ENCODE peak calls at places on chromosomes 2 and 18, in four cellular contexts. P is mammary epithelial cell, C is H1, L is H9. S is an unnamed sample.

GRCh38 chr18:51346404-51346803 is 148.9 kb upstream of the MEX3C start:
- DNase-seq in P (no peak), C (no peak), L (no peak), S (no peak)

GRCh38 chr2:60735496-60736250 is 20.4 kb upstream of the PAPOLG start:
- DNase-seq in P (peak; percentile 33), C (no peak), L (peak; percentile 69), S (peak; percentile 9)

GRCh38 chr2:42127425-42128424 is 41.4 kb upstream of the EML4 start:
- DNase-seq in P (peak; percentile 70), C (no peak), L (no peak), S (no peak)

GRCh38 chr2:74694281-74694680 is 40.2 kb downstream of the SEMA4F start:
- DNase-seq in P (no peak), C (no peak), L (no peak), S (no peak)

GRCh38 chr2:167550448-167550847 is 662.2 kb downstream of the XIRP2 start:
- DNase-seq in P (no peak), C (no peak), L (no peak), S (no peak)

GRCh38 chr18:901769-902168 is 2.9 kb upstream of the ADCYAP1 start:
- DNase-seq in P (no peak), C (no peak), L (no peak), S (no peak)

GRCh38 chr2:74333175-74333574 is 10.0 kb downstream of the SLC4A5 start:
- DNase-seq in P (peak; percentile 38), C (no peak), L (peak; percentile 40), S (no peak)

GRCh38 chr2:230885467-230886130 is 20.9 kb downstream of the ITM2C start:
- DNase-seq in P (no peak), C (no peak), L (peak; percentile 62), S (no peak)

GRCh38 chr2:182101263-182101662 is 115.6 kb downstream of the PPP1R1C start:
- DNase-seq in P (peak; percentile 2), C (no peak), L (no peak), S (peak; percentile 4)

GRCh38 chr2:145123606-145124005 is 603.7 kb upstream of the ZEB2 start:
- DNase-seq in P (no peak), C (no peak), L (no peak), S (no peak)

GRCh38 chr2:97718051-97718882 is 4.9 kb downstream of the ZAP70 start:
- DNase-seq in P (no peak), C (no peak), L (no peak), S (peak; percentile 57)

GRCh38 chr18:11165952-11166351 is 16.6 kb upstream of the PIEZO2 start:
- DNase-seq in P (no peak), C (no peak), L (no peak), S (no peak)

GRCh38 chr2:46970334-46971288 is 55.0 kb upstream of the MCFD2 start:
- DNase-seq in P (peak; percentile 89), C (no peak), L (no peak), S (peak; percentile 88)

GRCh38 chr2:64052468-64053241 is 33.4 kb upstream of the VPS54 start:
- DNase-seq in P (peak; percentile 23), C (no peak), L (no peak), S (no peak)

GRCh38 chr18:21243041-21243431 is 1.0 kb downstream of the GREB1L start:
- DNase-seq in P (peak; percentile 47), C (no peak), L (peak; percentile 28), S (no peak)

GRCh38 chr2:95297088-95297487 is at the start of gene KCNIP3:
- DNase-seq in P (no peak), C (no peak), L (peak; percentile 46), S (no peak)

GRCh38 chr18:23487738-23488625 is 15.3 kb upstream of the RMC1 start:
- DNase-seq in P (no peak), C (no peak), L (no peak), S (peak; percentile 42)
- H3K27ac ChIP-seq in P (no peak overlapping the region), C (no peak overlapping the region), L (no peak overlapping the region), S (peak overlapping the region; percentile 47)

GRCh38 chr18:6521804-6522418 is 107.2 kb upstream of the L3MBTL4 start:
- DNase-seq in P (peak; percentile 56), C (peak; percentile 44), L (peak; percentile 73), S (peak; percentile 51)
- TF ChIP-seq CTCF in P (peak; percentile 85), C (peak; percentile 16), L (peak; percentile 89), S (peak; percentile 80)

DNA sequence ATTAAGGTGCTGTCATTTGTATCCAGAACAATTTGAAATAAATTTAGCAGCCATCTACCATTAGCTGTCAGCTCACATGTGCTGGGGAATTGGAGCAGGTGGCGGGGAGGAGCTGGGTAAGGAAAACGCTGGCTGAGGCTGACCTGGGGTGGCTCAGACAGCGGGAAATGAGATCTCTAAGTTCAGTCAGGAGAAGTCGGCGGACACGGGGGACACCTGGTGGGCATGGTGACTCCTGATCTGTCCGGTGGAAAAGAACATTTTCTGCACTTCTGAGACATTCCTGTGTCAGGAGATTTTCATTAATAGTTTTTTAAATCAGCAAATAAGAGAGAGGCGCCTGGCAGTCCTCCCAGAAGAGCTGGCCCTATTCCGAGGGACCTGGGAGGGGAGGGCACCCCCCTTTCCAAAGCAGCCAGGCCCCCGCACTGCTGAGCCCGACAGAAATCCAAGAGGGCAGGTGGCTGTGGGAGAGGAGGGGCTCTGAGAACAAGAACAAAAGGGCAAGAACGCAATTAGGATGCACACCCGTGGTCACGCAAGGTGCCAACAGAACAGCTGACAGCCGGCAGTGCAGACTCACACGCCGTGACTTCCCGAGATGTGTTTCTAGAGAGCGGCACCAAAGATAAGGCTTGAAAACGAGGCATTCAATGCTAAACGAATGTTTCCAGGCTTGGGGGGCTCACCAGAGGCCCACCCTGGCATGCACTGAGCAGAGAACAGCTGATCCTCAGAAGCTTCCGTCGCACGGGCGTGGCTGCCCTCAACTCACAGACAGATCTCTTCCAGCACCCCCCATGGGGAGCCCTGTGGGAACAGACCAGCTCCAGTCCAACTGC is 26.4 kb downstream of the SLC66A2 start:
- DNase-seq in P (no peak), C (no peak), L (peak; percentile 22), S (peak; percentile 52)
- H4K20me1 ChIP-seq in P (no peaks in the 10 kb centered on the region), C (peaks cover 5% of the 10 kb centered on the region), L (no peaks in the 10 kb centered on the region), S (peaks cover 21% of the 10 kb centered on the region)

GRCh38 chr2:200797242-200797770 is 14.4 kb upstream of the BZW1 start:
- DNase-seq in P (no peak), C (no peak), L (no peak), S (no peak)
- H3K27ac ChIP-seq in P (no peak overlapping the region), C (no peak overlapping the region), L (no peak overlapping the region), S (no peak overlapping the region)

GRCh38 chr18:56000041-56000440 is 412.0 kb upstream of the TCF4 start:
- DNase-seq in P (no peak), C (no peak), L (no peak), S (no peak)

GRCh38 chr18:55996726-55997125 is 408.7 kb upstream of the TCF4 start:
- DNase-seq in P (no peak), C (no peak), L (no peak), S (no peak)

GRCh38 chr18:55998071-55998522 is 410.1 kb upstream of the TCF4 start:
- DNase-seq in P (peak; percentile 54), C (no peak), L (peak; percentile 41), S (peak; percentile 67)

GRCh38 chr18:55999641-56000040 is 411.6 kb upstream of the TCF4 start:
- DNase-seq in P (no peak), C (no peak), L (no peak), S (peak; percentile 1)

GRCh38 chr18:55997156-55997561 is 409.2 kb upstream of the TCF4 start:
- DNase-seq in P (peak; percentile 72), C (no peak), L (no peak), S (peak; percentile 53)
- TF ChIP-seq CTCF in P (no peak), C (no peak), L (peak; percentile 30), S (no peak)

DNA sequence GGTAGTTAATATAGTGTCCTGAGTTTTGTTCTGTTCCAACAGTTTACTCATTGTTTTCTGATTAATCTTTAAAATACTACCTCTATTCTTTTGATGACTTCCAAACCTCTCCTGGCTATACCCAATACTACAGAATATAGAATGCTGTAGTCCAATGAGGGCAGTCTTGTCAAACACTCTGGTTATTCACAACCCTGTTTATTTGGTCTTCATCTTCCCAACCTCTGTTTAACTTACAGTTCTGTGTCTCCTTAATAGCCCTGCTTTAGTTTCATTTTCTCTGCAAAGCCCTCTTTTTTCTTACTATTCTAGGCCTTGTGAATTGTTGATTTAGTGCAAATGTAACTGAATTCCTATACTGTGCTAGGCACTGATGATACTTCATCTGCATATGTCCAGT is 40.0 kb downstream of the ACVR2A start:
- DNase-seq in P (no peak), C (no peak), L (no peak), S (no peak)
- H4K20me1 ChIP-seq in P (no peaks in the 10 kb centered on the region), C (no peaks in the 10 kb centered on the region), L (no peaks in the 10 kb centered on the region), S (peaks cover 7% of the 10 kb centered on the region)

GRCh38 chr2:234958311-234958710 is 6.5 kb downstream of the SH3BP4 start:
- DNase-seq in P (no peak), C (no peak), L (no peak), S (no peak)
- H3K27ac ChIP-seq in P (no peak overlapping the region), C (no peak overlapping the region), L (no peak overlapping the region), S (no peak overlapping the region)

GRCh38 chr2:203909946-203910476 is 26.6 kb upstream of the ICOS start:
- DNase-seq in P (no peak), C (no peak), L (no peak), S (peak; percentile 73)
- TF ChIP-seq CTCF in P (no peak), C (no peak), L (peak; percentile 10), S (no peak)

GRCh38 chr2:105754011-105754410 is 9.3 kb downstream of the NCK2 start:
- DNase-seq in P (no peak), C (no peak), L (no peak), S (no peak)
- H4K20me1 ChIP-seq in P (no peaks in the 10 kb centered on the region), C (peaks cover 25% of the 10 kb centered on the region), L (no peaks in the 10 kb centered on the region), S (peaks cover 41% of the 10 kb centered on the region)

GRCh38 chr2:101446869-101447268 is 28.0 kb downstream of the RFX8 start:
- DNase-seq in P (peak; percentile 87), C (no peak), L (no peak), S (peak; percentile 89)
- H3K27ac ChIP-seq in P (peak overlapping the region; percentile 11), C (no peak overlapping the region), L (no peak overlapping the region), S (peak overlapping the region; percentile 34)